ENCODE peak calls at places on chromosomes 5 and 9, in four cellular contexts. W, N, D and L are unnamed samples.

GRCh38 chr5:75054110-75054930 is 2.0 kb upstream of the GCNT4 start:
- DNase-seq in W (no peak), N (no peak), D (no peak), L (peak)

GRCh38 chr9:131282688-131283422 is 6.5 kb upstream of the FAM78A start:
- DNase-seq in W (no peak), N (no peak), D (no peak), L (peak)

GRCh38 chr5:78587775-78588291 is 60.7 kb downstream of the LHFPL2 start:
- DNase-seq in W (no peak), N (peak), D (no peak), L (no peak)

GRCh38 chr9:23775549-23775948 is 50.5 kb downstream of the ELAVL2 start:
- DNase-seq in W (no peak), N (no peak), D (no peak), L (no peak)

GRCh38 chr5:132788508-132788907 is 11.5 kb upstream of the SEPTIN8 start:
- DNase-seq in W (no peak), N (peak), D (no peak), L (no peak)

GRCh38 chr5:75363726-75364495 is 26.9 kb downstream of the HMGCR start:
- DNase-seq in W (no peak), N (no peak), D (no peak), L (no peak)

GRCh38 chr5:39648539-39649200 is 223.9 kb upstream of the DAB2 start:
- DNase-seq in W (no peak), N (peak), D (no peak), L (no peak)

GRCh38 chr5:1511651-1512540 is 11.9 kb downstream of the LPCAT1 start:
- DNase-seq in W (no peak), N (no peak), D (no peak), L (peak)

GRCh38 chr9:98654247-98654646 is 54.5 kb downstream of the GABBR2 start:
- DNase-seq in W (no peak), N (no peak), D (no peak), L (no peak)

GRCh38 chr5:68962632-68963484 is 131.0 kb upstream of the SLC30A5 start:
- DNase-seq in W (peak), N (peak), D (no peak), L (peak)

GRCh38 chr5:16350816-16351215 is 114.8 kb downstream of the ZNF622 start:
- DNase-seq in W (no peak), N (no peak), D (no peak), L (no peak)

GRCh38 chr9:99118782-99119466 is 14.0 kb downstream of the TGFBR1 start:
- DNase-seq in W (no peak), N (no peak), D (peak), L (no peak)

GRCh38 chr5:73412597-73412988 is 36.0 kb downstream of the FOXD1 start:
- DNase-seq in W (no peak), N (no peak), D (no peak), L (no peak)

GRCh38 chr5:80208337-80208736 is 47.5 kb downstream of the SERINC5 start:
- DNase-seq in W (no peak), N (no peak), D (no peak), L (no peak)
- TF ChIP-seq CBFB in W (no peak), N (no peak), D (no peak), L (no peak)

GRCh38 chr9:134840511-134840910 is 40.1 kb upstream of the FCN2 start:
- DNase-seq in W (no peak), N (no peak), D (no peak), L (no peak)
- TF ChIP-seq CBFB in W (no peak), N (no peak), D (no peak), L (no peak)

DNA sequence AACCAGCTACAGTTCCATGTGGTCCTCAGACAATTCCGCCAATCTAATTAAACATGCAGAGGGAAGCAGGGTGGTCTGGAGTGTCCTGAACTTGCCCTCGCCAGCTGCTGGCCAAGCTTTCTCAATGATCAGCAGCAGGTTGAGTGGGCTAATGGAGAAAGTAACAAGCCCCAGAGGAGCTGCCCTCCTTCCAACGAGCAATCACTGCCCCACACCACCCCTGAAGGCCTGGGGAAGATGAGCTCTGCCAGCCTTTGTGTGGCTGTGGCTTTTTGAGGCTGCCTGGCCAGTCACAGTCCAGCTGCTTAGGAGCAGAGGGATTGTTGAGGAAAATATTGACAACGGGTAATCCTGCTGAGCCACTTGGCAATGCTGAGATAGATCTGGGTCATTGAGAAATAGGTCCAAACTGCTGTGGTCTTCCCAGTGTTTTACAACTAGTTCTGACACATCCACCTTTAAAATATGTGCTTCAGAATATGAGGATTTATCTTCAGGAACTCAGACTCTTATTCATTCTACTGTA is 107.3 kb downstream of the CD180 start:
- DNase-seq in W (no peak), N (no peak), D (no peak), L (no peak)
- TF ChIP-seq CBFB in W (no peak), N (no peak), D (no peak), L (no peak)

GRCh38 chr9:88532320-88532719 is 2.7 kb upstream of the NXNL2 start:
- DNase-seq in W (no peak), N (no peak), D (no peak), L (peak)
- TF ChIP-seq CBFB in W (no peak), N (no peak), D (no peak), L (no peak)

GRCh38 chr5:135222771-135223170 is 176.3 kb downstream of the MACROH2A1 start:
- DNase-seq in W (no peak), N (no peak), D (no peak), L (no peak)

GRCh38 chr5:135221696-135222095 is 177.3 kb downstream of the MACROH2A1 start:
- DNase-seq in W (no peak), N (no peak), D (no peak), L (no peak)

GRCh38 chr5:135221187-135221473 is 177.9 kb downstream of the MACROH2A1 start:
- DNase-seq in W (no peak), N (no peak), D (no peak), L (no peak)

GRCh38 chr5:135223404-135223803 is 175.6 kb downstream of the MACROH2A1 start:
- DNase-seq in W (peak), N (no peak), D (no peak), L (no peak)

GRCh38 chr5:135222171-135222681 is 176.8 kb downstream of the MACROH2A1 start:
- DNase-seq in W (no peak), N (no peak), D (no peak), L (no peak)
- TF ChIP-seq CBFB in W (no peak), N (no peak), D (no peak), L (no peak)

GRCh38 chr5:171989276-171989675 is 17.2 kb downstream of the FBXW11 start:
- DNase-seq in W (no peak), N (no peak), D (peak), L (no peak)
- TF ChIP-seq CBFB in W (no peak), N (no peak), D (no peak), L (no peak)

GRCh38 chr5:77560677-77561263 is 68.7 kb upstream of the WDR41 start:
- DNase-seq in W (peak), N (peak), D (peak), L (no peak)
- TF ChIP-seq CBFB in W (no peak), N (no peak), D (no peak), L (no peak)

GRCh38 chr9:107438211-107439030 is 51.1 kb downstream of the KLF4 start:
- DNase-seq in W (no peak), N (no peak), D (no peak), L (peak)
- TF ChIP-seq CBFB in W (no peak), N (no peak), D (no peak), L (no peak)